ENCODE peak calls at places on chromosomes 16 and 17, in six cellular contexts. P is fibroblast of lung; D is SJCRH30; Q is vagina; Z is ovary; M is naive thymus-derived CD4-positive, alpha-beta T cell. E is an unnamed sample.

GRCh38 chr17:42276609-42277341 is 584 bp upstream of the STAT5B start:
- DNase-seq in P (peak; percentile 85), D (peak; percentile 69), Q (peak; percentile 95), Z (peak; percentile 85), M (no peak), E (peak; percentile 78)

GRCh38 chr17:66634193-66634592 is 200.7 kb upstream of the CACNG5 start:
- DNase-seq in P (no peak), D (no peak), Q (no peak), Z (no peak), M (no peak), E (no peak)

GRCh38 chr17:13909901-13910519 is 159.3 kb upstream of the COX10 start:
- DNase-seq in P (no peak), D (no peak), Q (no peak), Z (no peak), M (no peak), E (no peak)

GRCh38 chr16:22423716-22424115 is 49.3 kb upstream of the CDR2 start:
- DNase-seq in P (no peak), D (no peak), Q (no peak), Z (no peak), M (no peak), E (no peak)

GRCh38 chr16:85536073-85536410 is 77.1 kb upstream of the GSE1 start:
- DNase-seq in P (no peak), D (no peak), Q (no peak), Z (no peak), M (no peak), E (peak; percentile 64)

GRCh38 chr16:78770353-78771091 is 671.1 kb downstream of the WWOX start:
- DNase-seq in P (peak; percentile 29), D (peak; percentile 48), Q (no peak), Z (peak; percentile 87), M (peak; percentile 59), E (peak; percentile 74)

GRCh38 chr17:82246365-82247174 is 17.7 kb downstream of the SLC16A3 start:
- DNase-seq in P (peak; percentile 60), D (no peak), Q (no peak), Z (peak; percentile 79), M (no peak), E (peak; percentile 52)

GRCh38 chr16:17471745-17472075 is 950 bp upstream of the XYLT1 start:
- DNase-seq in P (peak; percentile 73), D (no peak), Q (no peak), Z (no peak), M (no peak), E (no peak)

GRCh38 chr17:32941419-32942032 is 13.6 kb downstream of the TMEM98 start:
- DNase-seq in P (no peak), D (no peak), Q (no peak), Z (no peak), M (no peak), E (no peak)

GRCh38 chr16:89550421-89550988 is 10.0 kb upstream of the RPL13 start:
- DNase-seq in P (no peak), D (no peak), Q (no peak), Z (no peak), M (no peak), E (no peak)

GRCh38 chr16:20614201-20615141 is 38.3 kb upstream of the ACSM2B start:
- DNase-seq in P (no peak), D (no peak), Q (no peak), Z (no peak), M (no peak), E (no peak)

GRCh38 chr17:19343671-19344151 is 18.8 kb downstream of the B9D1 start:
- DNase-seq in P (no peak), D (no peak), Q (no peak), Z (peak; percentile 53), M (no peak), E (no peak)

GRCh38 chr17:58560511-58560910 is 46.1 kb upstream of the MTMR4 start:
- DNase-seq in P (no peak), D (no peak), Q (no peak), Z (no peak), M (no peak), E (no peak)

GRCh38 chr17:58556833-58557250 is 42.4 kb upstream of the MTMR4 start:
- DNase-seq in P (no peak), D (no peak), Q (no peak), Z (no peak), M (no peak), E (no peak)

GRCh38 chr17:58557981-58558380 is 43.5 kb upstream of the MTMR4 start:
- DNase-seq in P (no peak), D (no peak), Q (no peak), Z (no peak), M (no peak), E (no peak)
- H3K27ac ChIP-seq in P (no peak overlapping the region), D (no peak overlapping the region), Q (no peak overlapping the region), Z (no peak overlapping the region), M (no peak overlapping the region), E (no peak overlapping the region)

GRCh38 chr17:969767-970387 is 9.7 kb downstream of the NXN start:
- DNase-seq in P (no peak), D (no peak), Q (no peak), Z (no peak), M (no peak), E (peak; percentile 19)
- H3K4me3 ChIP-seq in P (peak overlapping the region; percentile 51), D (peak overlapping the region; percentile 40), Q (peak overlapping the region; percentile 27), Z (peak overlapping the region; percentile 26), M (no peak overlapping the region), E (no peak overlapping the region)

DNA sequence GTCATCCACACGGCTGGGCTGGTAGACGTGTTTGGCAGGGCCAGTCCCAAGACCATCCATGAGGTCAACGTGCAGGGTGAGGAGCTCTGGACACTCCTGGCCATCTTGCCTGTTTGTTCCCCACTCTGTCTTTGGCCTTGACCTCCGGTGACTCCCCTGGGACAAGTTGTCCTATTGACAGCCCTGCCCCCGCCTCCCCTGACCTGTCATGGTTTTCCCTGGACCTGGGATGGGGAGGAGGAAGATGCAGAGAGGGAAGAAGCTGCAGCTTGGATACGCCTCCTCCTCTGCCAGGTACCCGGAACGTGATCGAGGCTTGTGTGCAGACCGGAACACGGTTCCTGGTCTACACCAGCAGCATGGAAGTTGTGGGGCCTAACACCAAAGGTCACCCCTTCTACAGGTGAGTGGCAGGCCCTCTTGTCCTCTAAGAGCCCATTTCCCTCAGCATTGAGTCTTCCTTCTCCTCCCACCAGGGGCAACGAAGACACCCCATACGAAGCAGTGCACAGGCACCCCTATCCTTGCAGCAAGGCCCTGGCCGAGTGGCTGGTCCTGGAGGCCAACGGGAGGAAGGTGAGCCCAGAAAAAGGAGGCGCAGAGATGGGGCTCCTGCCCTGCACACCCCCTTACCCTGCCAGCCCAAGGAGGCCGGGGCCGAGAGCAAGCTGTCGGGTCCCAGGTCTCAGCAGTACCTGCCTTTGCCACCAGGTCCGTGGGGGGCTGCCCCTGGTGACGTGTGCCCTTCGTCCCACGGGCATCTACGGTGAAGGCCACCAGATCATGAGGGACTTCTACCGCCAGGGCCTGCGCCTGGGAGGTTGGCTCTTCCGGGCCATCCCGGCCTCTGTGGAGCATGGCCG is 1.4 kb downstream of the HSD3B7 start:
- DNase-seq in P (no peak), D (no peak), Q (no peak), Z (no peak), M (no peak), E (no peak)
- H3K27me3 ChIP-seq in P (no peaks in the 10 kb centered on the region), D (no peaks in the 10 kb centered on the region), Q (no peaks in the 10 kb centered on the region), Z (no peaks in the 10 kb centered on the region), M (no peaks in the 10 kb centered on the region), E (no peaks in the 10 kb centered on the region)

GRCh38 chr17:35002876-35003551 is 22.7 kb downstream of the LIG3 start:
- DNase-seq in P (peak; percentile 69), D (no peak), Q (no peak), Z (no peak), M (no peak), E (peak; percentile 82)
- H3K27ac ChIP-seq in P (no peak overlapping the region), D (no peak overlapping the region), Q (no peak overlapping the region), Z (no peak overlapping the region), M (no peak overlapping the region), E (peak overlapping the region; percentile 47)

E was measured in heart left ventricle.